ENCODE peak calls at places on chromosomes 12 and 14, in ten cellular contexts. One of them, this sample, is unnamed.

GRCh38 chr12:4505381-4505986 is 33.2 kb upstream of the RAD51AP1 start:
- DNase-seq in ecto neural progenitor cell: no peak
- DNase-seq in naive thymus-derived CD4-positive, alpha-beta T cell: no peak
- DNase-seq in suprapubic skin: no peak
- DNase-seq in cardiac fibroblast: peak
- DNase-seq in endothelial cell: no peak
- DNase-seq in D341Med: no peak
- DNase-seq in CD4-positive, alpha-beta memory T cell: no peak
- DNase-seq in B cell: no peak
- DNase-seq in NCI-H2081: no peak
- DNase-seq in this sample: peak

GRCh38 chr14:103156733-103157411 is 33.6 kb downstream of the TNFAIP2 start:
- DNase-seq in ecto neural progenitor cell: no peak
- DNase-seq in naive thymus-derived CD4-positive, alpha-beta T cell: no peak
- DNase-seq in suprapubic skin: no peak
- DNase-seq in cardiac fibroblast: no peak
- DNase-seq in endothelial cell: no peak
- DNase-seq in D341Med: no peak
- DNase-seq in CD4-positive, alpha-beta memory T cell: no peak
- DNase-seq in B cell: no peak
- DNase-seq in NCI-H2081: no peak
- DNase-seq in this sample: no peak

GRCh38 chr12:119340604-119341003 is 6.1 kb downstream of the CCDC60 start:
- DNase-seq in ecto neural progenitor cell: no peak
- DNase-seq in naive thymus-derived CD4-positive, alpha-beta T cell: no peak
- DNase-seq in suprapubic skin: no peak
- DNase-seq in cardiac fibroblast: no peak
- DNase-seq in endothelial cell: no peak
- DNase-seq in D341Med: no peak
- DNase-seq in CD4-positive, alpha-beta memory T cell: no peak
- DNase-seq in B cell: no peak
- DNase-seq in NCI-H2081: no peak
- DNase-seq in this sample: no peak

GRCh38 chr12:92312463-92312970 is 166.9 kb upstream of the BTG1 start:
- DNase-seq in ecto neural progenitor cell: no peak
- DNase-seq in naive thymus-derived CD4-positive, alpha-beta T cell: no peak
- DNase-seq in suprapubic skin: no peak
- DNase-seq in cardiac fibroblast: no peak
- DNase-seq in endothelial cell: no peak
- DNase-seq in D341Med: no peak
- DNase-seq in CD4-positive, alpha-beta memory T cell: no peak
- DNase-seq in B cell: no peak
- DNase-seq in NCI-H2081: no peak
- DNase-seq in this sample: no peak

GRCh38 chr12:7907009-7907408 is 29.0 kb downstream of the SLC2A3 start:
- DNase-seq in ecto neural progenitor cell: peak
- DNase-seq in naive thymus-derived CD4-positive, alpha-beta T cell: no peak
- DNase-seq in suprapubic skin: no peak
- DNase-seq in cardiac fibroblast: peak
- DNase-seq in endothelial cell: peak
- DNase-seq in D341Med: peak
- DNase-seq in CD4-positive, alpha-beta memory T cell: no peak
- DNase-seq in B cell: peak
- DNase-seq in NCI-H2081: no peak
- DNase-seq in this sample: peak

GRCh38 chr14:74882103-74882920 is 596 bp downstream of the DLST start:
- DNase-seq in ecto neural progenitor cell: no peak
- DNase-seq in naive thymus-derived CD4-positive, alpha-beta T cell: peak
- DNase-seq in suprapubic skin: peak
- DNase-seq in cardiac fibroblast: peak
- DNase-seq in endothelial cell: peak
- DNase-seq in D341Med: no peak
- DNase-seq in CD4-positive, alpha-beta memory T cell: peak
- DNase-seq in B cell: peak
- DNase-seq in NCI-H2081: peak
- DNase-seq in this sample: peak

GRCh38 chr14:30354439-30354838 is 204.5 kb upstream of the G2E3 start:
- DNase-seq in ecto neural progenitor cell: no peak
- DNase-seq in naive thymus-derived CD4-positive, alpha-beta T cell: no peak
- DNase-seq in suprapubic skin: no peak
- DNase-seq in cardiac fibroblast: no peak
- DNase-seq in endothelial cell: no peak
- DNase-seq in D341Med: no peak
- DNase-seq in CD4-positive, alpha-beta memory T cell: no peak
- DNase-seq in B cell: no peak
- DNase-seq in NCI-H2081: peak
- DNase-seq in this sample: no peak

GRCh38 chr12:109455706-109456105 is 21.4 kb downstream of the KCTD10 start:
- DNase-seq in ecto neural progenitor cell: no peak
- DNase-seq in naive thymus-derived CD4-positive, alpha-beta T cell: no peak
- DNase-seq in suprapubic skin: no peak
- DNase-seq in cardiac fibroblast: no peak
- DNase-seq in endothelial cell: no peak
- DNase-seq in D341Med: no peak
- DNase-seq in CD4-positive, alpha-beta memory T cell: no peak
- DNase-seq in B cell: no peak
- DNase-seq in NCI-H2081: no peak
- DNase-seq in this sample: no peak

This sample was measured in IMR-90.